ENCODE peak calls at places on chromosomes 4 and X, in nine cellular contexts. D is A549, W is HCT116, J is SK-N-SH, R is GM23338, I is HL-60, U is K562, X is HepG2, A is GM12878. G is an unnamed sample.

GRCh38 chrX:16628954-16629595 is 20.9 kb upstream of the S100G start:
- DNase-seq in D (no peak), W (no peak), J (no peak), R (peak; percentile 75), I (no peak), U (peak; percentile 55), X (no peak), A (no peak), G (no peak)

GRCh38 chrX:46573331-46573895 is at the start of gene CHST7:
- DNase-seq in D (peak; percentile 67), W (peak; percentile 46), J (peak; percentile 81), R (peak; percentile 76), I (peak; percentile 19), U (no peak), X (peak; percentile 54), A (no peak), G (no peak)

GRCh38 chrX:86348669-86349068 is 200.4 kb downstream of the DACH2 start:
- DNase-seq in D (no peak), W (no peak), J (peak; percentile 0), R (peak; percentile 58), I (no peak), U (no peak), X (peak; percentile 10), A (no peak), G (no peak)

GRCh38 chr4:106333186-106333585 is 16.8 kb downstream of the AIMP1 start:
- DNase-seq in D (no peak), W (no peak), J (no peak), R (no peak), I (no peak), U (no peak), X (peak; percentile 46), A (no peak), G (no peak)

GRCh38 chr4:3040447-3041191 is 33.7 kb downstream of the HTT-AS start:
- DNase-seq in D (no peak), W (no peak), J (no peak), R (no peak), I (no peak), U (no peak), X (no peak), A (no peak), G (no peak)

GRCh38 chr4:69823481-69824186 is 36.3 kb downstream of the SULT1E1 start:
- DNase-seq in D (no peak), W (peak; percentile 18), J (peak; percentile 5), R (peak; percentile 62), I (peak; percentile 72), U (no peak), X (peak; percentile 98), A (no peak), G (no peak)

GRCh38 chr4:98932539-98932938 is 3.6 kb upstream of the EIF4E start:
- DNase-seq in D (no peak), W (no peak), J (no peak), R (no peak), I (no peak), U (no peak), X (no peak), A (no peak), G (no peak)

GRCh38 chrX:137428251-137428661 is 137.7 kb upstream of the ZIC3 start:
- DNase-seq in D (peak; percentile 19), W (no peak), J (no peak), R (peak; percentile 40), I (no peak), U (no peak), X (no peak), A (no peak), G (no peak)

GRCh38 chrX:136250191-136251041 is 784 bp downstream of the MAP7D3 start:
- DNase-seq in D (peak; percentile 40), W (no peak), J (no peak), R (peak; percentile 33), I (no peak), U (peak; percentile 30), X (no peak), A (no peak), G (no peak)

GRCh38 chr4:153649572-153649991 is 34.5 kb upstream of the TLR2 start:
- DNase-seq in D (no peak), W (peak; percentile 60), J (no peak), R (peak; percentile 68), I (peak; percentile 37), U (no peak), X (peak; percentile 21), A (no peak), G (no peak)

GRCh38 chr4:110617095-110617494 is 5.8 kb downstream of the PITX2 start:
- DNase-seq in D (no peak), W (no peak), J (no peak), R (no peak), I (no peak), U (no peak), X (no peak), A (no peak), G (no peak)

GRCh38 chr4:128573781-128574508 is 235.6 kb upstream of the JADE1 start:
- DNase-seq in D (peak; percentile 83), W (no peak), J (no peak), R (peak; percentile 35), I (no peak), U (no peak), X (peak; percentile 70), A (no peak), G (no peak)
- TF ChIP-seq REST in D (no peak), W (no peak), J (no peak), R (no peak), I (no peak), U (no peak), X (no peak), A (no peak), G (no peak)

GRCh38 chr4:150419939-150420338 is 162.0 kb upstream of the MAB21L2 start:
- DNase-seq in D (no peak), W (no peak), J (no peak), R (no peak), I (no peak), U (no peak), X (no peak), A (no peak), G (no peak)

GRCh38 chr4:150411527-150411926 is 170.4 kb upstream of the MAB21L2 start:
- DNase-seq in D (no peak), W (no peak), J (peak; percentile 60), R (no peak), I (no peak), U (no peak), X (no peak), A (no peak), G (no peak)

GRCh38 chr4:150418757-150419410 is 163.1 kb upstream of the MAB21L2 start:
- DNase-seq in D (no peak), W (no peak), J (no peak), R (no peak), I (no peak), U (no peak), X (no peak), A (no peak), G (no peak)

GRCh38 chr4:150415213-150415612 is 166.7 kb upstream of the MAB21L2 start:
- DNase-seq in D (no peak), W (no peak), J (no peak), R (no peak), I (no peak), U (no peak), X (no peak), A (no peak), G (no peak)
- TF ChIP-seq REST in D (no peak), W (no peak), J (no peak), R (no peak), I (no peak), U (no peak), X (no peak), A (no peak), G (no peak)

DNA sequence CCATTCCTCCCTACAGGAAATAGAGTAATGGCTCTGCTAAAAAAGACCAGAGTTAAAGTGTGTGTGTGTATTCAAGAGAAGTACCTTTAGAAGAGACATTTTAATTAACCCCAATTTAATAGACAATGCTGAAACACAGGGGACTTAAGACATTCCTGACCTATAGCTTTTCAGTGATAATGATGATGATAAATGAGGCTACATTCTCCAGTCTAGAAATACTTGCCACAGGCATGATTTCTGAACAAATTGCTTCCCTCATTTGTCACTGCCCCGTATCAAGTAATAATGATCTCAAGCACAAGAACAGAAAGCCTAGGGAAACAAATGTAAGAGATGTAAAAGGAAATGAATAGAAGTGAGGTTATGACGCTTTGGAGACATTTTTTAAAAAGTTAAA is 117.1 kb downstream of the UNC5C start:
- DNase-seq in D (no peak), W (no peak), J (no peak), R (no peak), I (no peak), U (no peak), X (no peak), A (no peak), G (no peak)
- TF ChIP-seq REST in D (no peak), W (no peak), J (no peak), R (no peak), I (no peak), U (no peak), X (no peak), A (no peak), G (no peak)

GRCh38 chr4:53929955-53930798 is 134.2 kb downstream of the CHIC2 start:
- DNase-seq in D (peak; percentile 65), W (peak; percentile 68), J (peak; percentile 61), R (peak; percentile 92), I (peak; percentile 61), U (peak; percentile 64), X (peak; percentile 60), A (peak; percentile 13), G (peak; percentile 72)
- TF ChIP-seq REST in D (no peak), W (no peak), J (no peak), R (no peak), I (no peak), U (no peak), X (no peak), A (no peak), G (no peak)

DNA sequence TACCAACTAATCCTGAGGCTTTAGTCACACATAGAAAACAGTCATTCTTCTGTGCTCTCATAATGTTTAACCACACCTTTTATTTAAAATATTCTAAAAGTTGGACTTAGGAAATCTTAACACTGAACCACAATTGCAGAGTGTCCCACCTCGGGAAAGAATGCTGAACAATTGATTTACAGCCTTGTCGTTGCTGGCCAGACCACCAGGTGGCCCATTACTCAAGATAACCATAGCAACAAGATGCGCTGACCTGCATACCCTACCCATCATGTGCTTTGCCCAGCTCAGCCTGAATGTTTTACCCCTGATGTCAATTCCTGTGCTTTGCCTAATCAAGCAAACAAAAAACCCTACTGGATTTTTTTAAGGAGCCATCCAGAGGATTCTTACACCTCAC is 100.7 kb downstream of the ARSJ start:
- DNase-seq in D (no peak), W (no peak), J (peak; percentile 19), R (peak; percentile 89), I (no peak), U (no peak), X (peak; percentile 18), A (no peak), G (peak; percentile 48)
- TF ChIP-seq REST in D (no peak), W (no peak), J (no peak), R (no peak), I (no peak), U (no peak), X (no peak), A (no peak), G (no peak)

DNA sequence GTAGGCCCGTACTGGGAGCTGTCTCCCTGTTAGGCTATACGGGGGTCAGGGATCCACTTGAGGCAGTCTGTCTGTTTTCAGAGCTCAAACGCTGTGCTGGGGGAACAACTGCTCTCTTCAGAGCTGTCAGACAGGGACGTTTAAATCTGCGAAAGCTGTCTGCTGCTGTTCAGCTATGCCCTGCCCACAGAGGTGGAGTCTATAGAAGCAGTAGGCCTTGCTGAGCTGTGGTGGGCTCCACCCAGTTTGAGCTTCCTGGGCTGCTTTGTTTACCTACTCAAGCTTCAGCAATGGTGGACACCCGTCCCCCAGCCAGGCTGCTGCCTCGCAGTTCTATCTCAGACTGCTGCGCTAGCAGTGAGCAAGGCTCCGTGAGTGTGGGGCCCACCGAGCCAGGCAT is 27.3 kb upstream of the PHEX start:
- DNase-seq in D (no peak), W (no peak), J (no peak), R (no peak), I (no peak), U (no peak), X (no peak), A (no peak), G (no peak)
- TF ChIP-seq REST in D (no peak), W (no peak), J (no peak), R (no peak), I (no peak), U (no peak), X (no peak), A (no peak), G (no peak)

G was measured in Panc1.